ENCODE peak calls at places on chromosomes 6 and 20, in eight cellular contexts. B is RPMI7951, O is glutamatergic neuron, S is hypothalamus, F is smooth muscle cell of the brain vasculature, L is cerebellum, P is EL, J is T-cell. Q is an unnamed sample.

GRCh38 chr6:148422085-148422484 is 79.4 kb downstream of the SASH1 start:
- DNase-seq in J (no peak), O (no peak), B (no peak), S (no peak), F (no peak), L (no peak), P (no peak), Q (no peak)

GRCh38 chr6:113361014-113361645 is 496.0 kb upstream of the MARCKS start:
- DNase-seq in J (no peak), L (no peak), S (no peak), P (peak), O (no peak), F (no peak), B (peak), Q (no peak)

GRCh38 chr20:63318391-63319163 is 25.6 kb downstream of the COL20A1 start:
- DNase-seq in B (no peak), O (peak), J (no peak), F (no peak), S (no peak), L (no peak), P (no peak), Q (no peak)

GRCh38 chr6:110476046-110476849 is at the start of gene SLC22A16:
- DNase-seq in B (no peak), P (no peak), O (peak), S (no peak), J (no peak), L (no peak), F (no peak), Q (no peak)

GRCh38 chr6:168190646-168191443 is 111.8 kb upstream of the FRMD1 start:
- DNase-seq in O (no peak), L (no peak), B (no peak), S (no peak), J (no peak), F (no peak), P (no peak), Q (no peak)

GRCh38 chr20:60466683-60467022 is 508.4 kb downstream of the CDH26 start:
- DNase-seq in J (no peak), O (no peak), P (no peak), B (no peak), F (no peak), L (no peak), S (no peak), Q (no peak)

GRCh38 chr20:38228436-38228835 is 32.1 kb downstream of the KIAA1755 start:
- DNase-seq in P (peak), L (no peak), O (no peak), J (no peak), S (no peak), B (peak), F (no peak), Q (no peak)

GRCh38 chr6:83038246-83038645 is 27.4 kb downstream of the UBE3D start:
- DNase-seq in J (no peak), S (no peak), P (peak), B (no peak), F (no peak), O (no peak), L (no peak), Q (no peak)

GRCh38 chr6:116218172-116218633 is 35.7 kb downstream of the TSPYL4 start:
- DNase-seq in P (peak), J (no peak), S (no peak), O (no peak), B (no peak), L (no peak), F (no peak), Q (no peak)

GRCh38 chr6:98833101-98834059 is 994 bp upstream of the POU3F2 start:
- DNase-seq in S (peak), L (no peak), P (peak), J (no peak), O (peak), B (peak), F (no peak), Q (no peak)

GRCh38 chr20:61500791-61501321 is 248.8 kb downstream of the CDH4 start:
- DNase-seq in L (no peak), F (no peak), O (no peak), S (no peak), J (no peak), B (peak), P (peak), Q (no peak)

GRCh38 chr20:17615645-17616479 is 46.0 kb downstream of the DSTN start:
- DNase-seq in L (no peak), S (no peak), F (no peak), J (no peak), P (no peak), B (no peak), O (peak), Q (no peak)

GRCh38 chr6:29510202-29510601 is 22.4 kb upstream of the MAS1L start:
- DNase-seq in B (no peak), O (no peak), J (no peak), S (no peak), P (peak), F (no peak), L (no peak), Q (no peak)

GRCh38 chr6:81895511-81896185 is 143.2 kb upstream of the TENT5A start:
- DNase-seq in F (peak), B (peak), S (no peak), P (peak), J (no peak), L (no peak), O (no peak), Q (no peak)

GRCh38 chr6:14452567-14453527 is 335.3 kb downstream of the CD83 start:
- DNase-seq in F (no peak), P (no peak), J (peak), B (no peak), O (no peak), L (peak), S (no peak), Q (peak)

GRCh38 chr6:18053555-18054445 is 66.4 kb upstream of the KIF13A start:
- DNase-seq in O (no peak), F (no peak), B (peak), J (no peak), S (no peak), P (peak), L (no peak), Q (no peak)

GRCh38 chr20:63106108-63106764 is 99.5 kb upstream of the BHLHE23 start:
- DNase-seq in O (no peak), L (peak), P (peak), S (no peak), F (no peak), J (no peak), B (peak), Q (no peak)

GRCh38 chr6:73927421-73927820 is 231.4 kb downstream of the CD109 start:
- DNase-seq in L (no peak), P (no peak), B (no peak), J (no peak), S (no peak), O (no peak), F (no peak), Q (no peak)

GRCh38 chr6:56246941-56247653 is at the start of gene COL21A1:
- DNase-seq in P (peak), O (peak), S (peak), F (no peak), B (no peak), L (no peak), J (no peak), Q (no peak)

GRCh38 chr6:114740547-114740946 is 397.7 kb upstream of the HS3ST5 start:
- DNase-seq in F (no peak), S (no peak), P (peak), J (no peak), O (no peak), B (no peak), L (no peak), Q (no peak)

GRCh38 chr6:113825776-113826175 is 31.4 kb upstream of the MARCKS start:
- DNase-seq in J (no peak), F (peak), O (peak), S (peak), B (peak), L (peak), P (peak), Q (no peak)

GRCh38 chr6:134374486-134374885 is 56.6 kb upstream of the SGK1 start:
- DNase-seq in O (no peak), J (no peak), P (peak), L (peak), S (no peak), B (peak), F (no peak), Q (no peak)

GRCh38 chr6:164967102-164967501 is 342.3 kb downstream of the C6orf118 start:
- DNase-seq in F (no peak), P (no peak), L (no peak), O (peak), B (no peak), S (no peak), J (no peak), Q (no peak)

GRCh38 chr6:150427823-150428222 is 59.0 kb downstream of the IYD start:
- DNase-seq in B (no peak), P (no peak), S (no peak), O (no peak), F (no peak), J (no peak), L (no peak), Q (no peak)

GRCh38 chr6:11604836-11605506 is 67.4 kb downstream of the TMEM170B start:
- DNase-seq in J (no peak), O (no peak), B (no peak), P (no peak), F (no peak), S (no peak), L (no peak), Q (no peak)

GRCh38 chr20:22584922-22585785 is 782 bp upstream of the FOXA2 start:
- DNase-seq in F (no peak), P (no peak), S (no peak), J (no peak), B (no peak), O (peak), L (no peak), Q (no peak)

GRCh38 chr20:23186808-23187207 is 100.7 kb upstream of the CD93 start:
- DNase-seq in O (no peak), L (no peak), S (no peak), B (no peak), P (no peak), F (no peak), J (no peak), Q (no peak)

GRCh38 chr6:36118550-36119107 is 11.7 kb upstream of the MAPK13 start:
- DNase-seq in J (peak), F (no peak), O (peak), L (no peak), B (no peak), P (no peak), S (no peak), Q (peak)

Q was measured in naive thymus-derived CD8-positive, alpha-beta T cell.